ENCODE peak calls at places on chromosome 15, in seven cellular contexts. One of them, this sample, is unnamed.
A peak's percentile ranks its signal among the peaks of the same experiment; 100 is the strongest.

GRCh38 chr15:53536479-53537120 is 222.9 kb downstream of the WDR72 start:
- DNase-seq in cardiac muscle cell: no peak
- DNase-seq in mammary epithelial cell: peak; percentile 76
- DNase-seq in left ventricle myocardium inferior: no peak
- DNase-seq in pancreas: no peak
- DNase-seq in effector memory CD4-positive, alpha-beta T cell: no peak
- DNase-seq in psoas muscle: no peak
- DNase-seq in this sample: no peak

GRCh38 chr15:89150286-89150685 is 62.0 kb downstream of the ABHD2 start:
- DNase-seq in cardiac muscle cell: no peak
- DNase-seq in mammary epithelial cell: no peak
- DNase-seq in left ventricle myocardium inferior: no peak
- DNase-seq in pancreas: no peak
- DNase-seq in effector memory CD4-positive, alpha-beta T cell: no peak
- DNase-seq in psoas muscle: no peak
- DNase-seq in this sample: no peak

GRCh38 chr15:101240364-101240763 is 11.5 kb downstream of the CHSY1 start:
- DNase-seq in cardiac muscle cell: peak; percentile 92
- DNase-seq in mammary epithelial cell: no peak
- DNase-seq in left ventricle myocardium inferior: no peak
- DNase-seq in pancreas: no peak
- DNase-seq in effector memory CD4-positive, alpha-beta T cell: no peak
- DNase-seq in psoas muscle: no peak
- DNase-seq in this sample: no peak

GRCh38 chr15:88477126-88477525 is 9.6 kb downstream of the MRPS11 start:
- DNase-seq in cardiac muscle cell: no peak
- DNase-seq in mammary epithelial cell: no peak
- DNase-seq in left ventricle myocardium inferior: no peak
- DNase-seq in pancreas: no peak
- DNase-seq in effector memory CD4-positive, alpha-beta T cell: no peak
- DNase-seq in psoas muscle: no peak
- DNase-seq in this sample: no peak

GRCh38 chr15:72758195-72758594 is 25.4 kb downstream of the ADPGK start:
- DNase-seq in cardiac muscle cell: peak; percentile 93
- DNase-seq in mammary epithelial cell: peak; percentile 81
- DNase-seq in left ventricle myocardium inferior: no peak
- DNase-seq in pancreas: no peak
- DNase-seq in effector memory CD4-positive, alpha-beta T cell: no peak
- DNase-seq in psoas muscle: no peak
- DNase-seq in this sample: no peak

GRCh38 chr15:51907136-51907862 is 64.3 kb downstream of the LEO1 start:
- DNase-seq in cardiac muscle cell: no peak
- DNase-seq in mammary epithelial cell: peak; percentile 85
- DNase-seq in left ventricle myocardium inferior: no peak
- DNase-seq in pancreas: no peak
- DNase-seq in effector memory CD4-positive, alpha-beta T cell: no peak
- DNase-seq in psoas muscle: no peak
- DNase-seq in this sample: no peak

GRCh38 chr15:73341886-73342600 is 26.7 kb downstream of the HCN4 start:
- DNase-seq in cardiac muscle cell: peak; percentile 31
- DNase-seq in mammary epithelial cell: no peak
- DNase-seq in left ventricle myocardium inferior: peak; percentile 33
- DNase-seq in pancreas: no peak
- DNase-seq in effector memory CD4-positive, alpha-beta T cell: no peak
- DNase-seq in psoas muscle: no peak
- DNase-seq in this sample: no peak

GRCh38 chr15:51403072-51403878 is 61.8 kb downstream of the GLDN start:
- DNase-seq in cardiac muscle cell: peak; percentile 69
- DNase-seq in mammary epithelial cell: peak; percentile 21
- DNase-seq in left ventricle myocardium inferior: no peak
- DNase-seq in pancreas: no peak
- DNase-seq in effector memory CD4-positive, alpha-beta T cell: no peak
- DNase-seq in psoas muscle: no peak
- DNase-seq in this sample: peak; percentile 73

GRCh38 chr15:63752075-63752684 is 81.6 kb downstream of the HERC1 start:
- DNase-seq in cardiac muscle cell: peak; percentile 70
- DNase-seq in mammary epithelial cell: peak; percentile 40
- DNase-seq in left ventricle myocardium inferior: no peak
- DNase-seq in pancreas: no peak
- DNase-seq in effector memory CD4-positive, alpha-beta T cell: no peak
- DNase-seq in psoas muscle: no peak
- DNase-seq in this sample: peak; percentile 83

GRCh38 chr15:36185438-36185837 is 394.0 kb upstream of the CDIN1 start:
- DNase-seq in cardiac muscle cell: no peak
- DNase-seq in mammary epithelial cell: no peak
- DNase-seq in left ventricle myocardium inferior: no peak
- DNase-seq in pancreas: no peak
- DNase-seq in effector memory CD4-positive, alpha-beta T cell: no peak
- DNase-seq in psoas muscle: no peak
- DNase-seq in this sample: no peak

GRCh38 chr15:77048135-77048866 is 22.6 kb downstream of the TSPAN3 start:
- DNase-seq in cardiac muscle cell: no peak
- DNase-seq in mammary epithelial cell: no peak
- DNase-seq in left ventricle myocardium inferior: no peak
- DNase-seq in pancreas: no peak
- DNase-seq in effector memory CD4-positive, alpha-beta T cell: no peak
- DNase-seq in psoas muscle: no peak
- DNase-seq in this sample: no peak

GRCh38 chr15:90174140-90174891 is 26.8 kb upstream of the SEMA4B start:
- DNase-seq in cardiac muscle cell: peak; percentile 70
- DNase-seq in mammary epithelial cell: peak; percentile 22
- DNase-seq in left ventricle myocardium inferior: peak; percentile 92
- DNase-seq in pancreas: peak; percentile 82
- DNase-seq in effector memory CD4-positive, alpha-beta T cell: no peak
- DNase-seq in psoas muscle: peak; percentile 88
- DNase-seq in this sample: no peak

GRCh38 chr15:80887148-80887547 is 102.5 kb downstream of the MESD start:
- DNase-seq in cardiac muscle cell: no peak
- DNase-seq in mammary epithelial cell: no peak
- DNase-seq in left ventricle myocardium inferior: no peak
- DNase-seq in pancreas: no peak
- DNase-seq in effector memory CD4-positive, alpha-beta T cell: no peak
- DNase-seq in psoas muscle: no peak
- DNase-seq in this sample: no peak

GRCh38 chr15:29820802-29821160 is 1.5 kb downstream of the TJP1 start:
- DNase-seq in cardiac muscle cell: no peak
- DNase-seq in mammary epithelial cell: no peak
- DNase-seq in left ventricle myocardium inferior: no peak
- DNase-seq in pancreas: no peak
- DNase-seq in effector memory CD4-positive, alpha-beta T cell: no peak
- DNase-seq in psoas muscle: no peak
- DNase-seq in this sample: no peak
- H3K27ac ChIP-seq in cardiac muscle cell: peak overlapping the region; percentile 99
- H3K27ac ChIP-seq in mammary epithelial cell: peak overlapping the region; percentile 99
- H3K27ac ChIP-seq in left ventricle myocardium inferior: peak overlapping the region; percentile 99
- H3K27ac ChIP-seq in pancreas: peak overlapping the region; percentile 99
- H3K27ac ChIP-seq in effector memory CD4-positive, alpha-beta T cell: no peak overlapping the region
- H3K27ac ChIP-seq in psoas muscle: peak overlapping the region; percentile 99
- H3K27ac ChIP-seq in this sample: no peak overlapping the region

GRCh38 chr15:34154725-34155204 is 52.9 kb downstream of the PGBD4 start:
- DNase-seq in cardiac muscle cell: peak; percentile 2
- DNase-seq in mammary epithelial cell: peak; percentile 79
- DNase-seq in left ventricle myocardium inferior: no peak
- DNase-seq in pancreas: no peak
- DNase-seq in effector memory CD4-positive, alpha-beta T cell: no peak
- DNase-seq in psoas muscle: no peak
- DNase-seq in this sample: no peak
- H3K4me1 ChIP-seq in cardiac muscle cell: no peaks in the 10 kb centered on the region
- H3K4me1 ChIP-seq in mammary epithelial cell: no peaks in the 10 kb centered on the region
- H3K4me1 ChIP-seq in left ventricle myocardium inferior: no peaks in the 10 kb centered on the region
- H3K4me1 ChIP-seq in pancreas: no peaks in the 10 kb centered on the region
- H3K4me1 ChIP-seq in effector memory CD4-positive, alpha-beta T cell: no peaks in the 10 kb centered on the region
- H3K4me1 ChIP-seq in psoas muscle: no peaks in the 10 kb centered on the region
- H3K4me1 ChIP-seq in this sample: no peaks in the 10 kb centered on the region

GRCh38 chr15:59176653-59177444 is 29.8 kb upstream of the LDHAL6B start:
- DNase-seq in cardiac muscle cell: no peak
- DNase-seq in mammary epithelial cell: no peak
- DNase-seq in left ventricle myocardium inferior: no peak
- DNase-seq in pancreas: no peak
- DNase-seq in effector memory CD4-positive, alpha-beta T cell: no peak
- DNase-seq in psoas muscle: no peak
- DNase-seq in this sample: no peak

GRCh38 chr15:59177445-59177728 is 29.3 kb upstream of the LDHAL6B start:
- DNase-seq in cardiac muscle cell: no peak
- DNase-seq in mammary epithelial cell: no peak
- DNase-seq in left ventricle myocardium inferior: no peak
- DNase-seq in pancreas: no peak
- DNase-seq in effector memory CD4-positive, alpha-beta T cell: no peak
- DNase-seq in psoas muscle: no peak
- DNase-seq in this sample: no peak

GRCh38 chr15:59174161-59174845 is 32.3 kb upstream of the LDHAL6B start:
- DNase-seq in cardiac muscle cell: no peak
- DNase-seq in mammary epithelial cell: no peak
- DNase-seq in left ventricle myocardium inferior: no peak
- DNase-seq in pancreas: no peak
- DNase-seq in effector memory CD4-positive, alpha-beta T cell: no peak
- DNase-seq in psoas muscle: no peak
- DNase-seq in this sample: no peak

GRCh38 chr15:59173194-59173593 is 33.4 kb upstream of the LDHAL6B start:
- DNase-seq in cardiac muscle cell: no peak
- DNase-seq in mammary epithelial cell: no peak
- DNase-seq in left ventricle myocardium inferior: no peak
- DNase-seq in pancreas: no peak
- DNase-seq in effector memory CD4-positive, alpha-beta T cell: no peak
- DNase-seq in psoas muscle: no peak
- DNase-seq in this sample: no peak

GRCh38 chr15:59174846-59175831 is 31.5 kb upstream of the LDHAL6B start:
- DNase-seq in cardiac muscle cell: peak; percentile 79
- DNase-seq in mammary epithelial cell: peak; percentile 67
- DNase-seq in left ventricle myocardium inferior: peak; percentile 35
- DNase-seq in pancreas: no peak
- DNase-seq in effector memory CD4-positive, alpha-beta T cell: no peak
- DNase-seq in psoas muscle: peak; percentile 56
- DNase-seq in this sample: peak; percentile 82
- H3K27ac ChIP-seq in cardiac muscle cell: no peak overlapping the region
- H3K27ac ChIP-seq in mammary epithelial cell: no peak overlapping the region
- H3K27ac ChIP-seq in left ventricle myocardium inferior: peak overlapping the region; percentile 12
- H3K27ac ChIP-seq in pancreas: no peak overlapping the region
- H3K27ac ChIP-seq in effector memory CD4-positive, alpha-beta T cell: no peak overlapping the region
- H3K27ac ChIP-seq in psoas muscle: peak overlapping the region; percentile 6
- H3K27ac ChIP-seq in this sample: no peak overlapping the region

GRCh38 chr15:67140078-67140833 is 74.9 kb downstream of the SMAD3 start:
- DNase-seq in cardiac muscle cell: no peak
- DNase-seq in mammary epithelial cell: no peak
- DNase-seq in left ventricle myocardium inferior: no peak
- DNase-seq in pancreas: no peak
- DNase-seq in effector memory CD4-positive, alpha-beta T cell: no peak
- DNase-seq in psoas muscle: no peak
- DNase-seq in this sample: no peak
- H3K4me1 ChIP-seq in cardiac muscle cell: peaks cover 88% of the 10 kb centered on the region
- H3K4me1 ChIP-seq in mammary epithelial cell: peaks cover 32% of the 10 kb centered on the region
- H3K4me1 ChIP-seq in left ventricle myocardium inferior: peaks cover 93% of the 10 kb centered on the region
- H3K4me1 ChIP-seq in pancreas: peaks cover 63% of the 10 kb centered on the region
- H3K4me1 ChIP-seq in effector memory CD4-positive, alpha-beta T cell: peaks cover 30% of the 10 kb centered on the region
- H3K4me1 ChIP-seq in psoas muscle: peaks cover 97% of the 10 kb centered on the region
- H3K4me1 ChIP-seq in this sample: no peaks in the 10 kb centered on the region

GRCh38 chr15:25803036-25803435 is 60.1 kb downstream of the ATP10A start:
- DNase-seq in cardiac muscle cell: no peak
- DNase-seq in mammary epithelial cell: no peak
- DNase-seq in left ventricle myocardium inferior: no peak
- DNase-seq in pancreas: no peak
- DNase-seq in effector memory CD4-positive, alpha-beta T cell: no peak
- DNase-seq in psoas muscle: no peak
- DNase-seq in this sample: no peak

GRCh38 chr15:25800761-25801515 is 62.2 kb downstream of the ATP10A start:
- DNase-seq in cardiac muscle cell: no peak
- DNase-seq in mammary epithelial cell: no peak
- DNase-seq in left ventricle myocardium inferior: no peak
- DNase-seq in pancreas: no peak
- DNase-seq in effector memory CD4-positive, alpha-beta T cell: no peak
- DNase-seq in psoas muscle: no peak
- DNase-seq in this sample: no peak

GRCh38 chr15:25799906-25800700 is 63.0 kb downstream of the ATP10A start:
- DNase-seq in cardiac muscle cell: no peak
- DNase-seq in mammary epithelial cell: no peak
- DNase-seq in left ventricle myocardium inferior: no peak
- DNase-seq in pancreas: no peak
- DNase-seq in effector memory CD4-positive, alpha-beta T cell: no peak
- DNase-seq in psoas muscle: no peak
- DNase-seq in this sample: no peak

GRCh38 chr15:25802285-25802830 is 60.8 kb downstream of the ATP10A start:
- DNase-seq in cardiac muscle cell: no peak
- DNase-seq in mammary epithelial cell: no peak
- DNase-seq in left ventricle myocardium inferior: no peak
- DNase-seq in pancreas: no peak
- DNase-seq in effector memory CD4-positive, alpha-beta T cell: no peak
- DNase-seq in psoas muscle: no peak
- DNase-seq in this sample: no peak

DNA sequence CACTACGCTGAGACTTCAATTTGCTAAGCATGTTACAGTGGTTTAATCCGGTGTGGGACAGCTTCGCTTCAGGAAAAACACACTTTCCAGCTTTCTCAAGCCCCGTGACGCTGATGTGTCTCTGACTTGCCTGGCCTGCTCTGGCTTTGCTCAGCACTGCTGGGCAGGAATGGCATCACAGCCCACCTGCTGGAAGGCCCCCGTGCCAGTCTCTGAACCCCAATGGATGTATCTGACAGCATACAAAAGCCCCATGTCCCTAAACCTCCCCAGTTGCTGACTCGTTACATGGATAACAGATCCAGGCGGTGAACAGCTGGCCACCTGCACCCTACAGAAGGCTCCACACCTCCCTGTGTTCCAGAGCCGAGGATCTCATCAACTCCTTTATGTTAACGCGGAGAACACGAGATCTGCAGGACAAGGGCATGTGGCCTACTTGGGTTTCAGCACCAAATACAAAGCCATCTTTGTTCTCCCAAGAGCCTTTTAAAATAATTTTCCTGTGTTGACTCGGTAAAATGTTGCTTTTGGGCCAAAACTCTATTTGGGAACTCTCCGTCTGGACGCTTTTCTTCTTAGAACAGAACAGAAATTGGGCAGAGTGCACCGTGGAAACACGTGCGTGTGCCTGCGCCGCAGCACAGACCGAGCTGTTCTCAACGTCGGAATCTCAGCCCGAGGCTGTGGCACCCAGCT is 61.4 kb downstream of the ATP10A start:
- DNase-seq in cardiac muscle cell: no peak
- DNase-seq in mammary epithelial cell: no peak
- DNase-seq in left ventricle myocardium inferior: no peak
- DNase-seq in pancreas: no peak
- DNase-seq in effector memory CD4-positive, alpha-beta T cell: no peak
- DNase-seq in psoas muscle: no peak
- DNase-seq in this sample: no peak
- H3K27ac ChIP-seq in cardiac muscle cell: no peak overlapping the region
- H3K27ac ChIP-seq in mammary epithelial cell: no peak overlapping the region
- H3K27ac ChIP-seq in left ventricle myocardium inferior: no peak overlapping the region
- H3K27ac ChIP-seq in pancreas: no peak overlapping the region
- H3K27ac ChIP-seq in effector memory CD4-positive, alpha-beta T cell: no peak overlapping the region
- H3K27ac ChIP-seq in psoas muscle: no peak overlapping the region
- H3K27ac ChIP-seq in this sample: no peak overlapping the region

DNA sequence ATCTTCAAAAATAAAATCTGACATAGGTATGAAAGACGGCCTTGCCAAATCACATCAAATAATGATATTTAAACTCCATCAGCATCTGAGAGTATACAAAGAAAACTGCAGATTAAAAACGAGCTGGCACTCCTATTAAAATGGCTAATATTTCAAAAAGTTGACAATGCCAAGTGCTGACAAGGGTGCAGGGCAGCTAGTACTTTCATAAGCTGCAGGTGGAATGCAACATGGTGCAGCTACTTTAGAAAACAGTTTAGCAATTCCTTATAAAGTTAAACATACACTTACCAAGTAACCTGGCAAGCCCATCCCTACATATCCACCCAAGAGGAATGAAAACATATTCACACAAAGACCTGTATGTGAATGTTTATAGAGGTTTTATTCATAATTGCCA is 23.0 kb downstream of the TBC1D2B start:
- DNase-seq in cardiac muscle cell: no peak
- DNase-seq in mammary epithelial cell: no peak
- DNase-seq in left ventricle myocardium inferior: no peak
- DNase-seq in pancreas: no peak
- DNase-seq in effector memory CD4-positive, alpha-beta T cell: no peak
- DNase-seq in psoas muscle: no peak
- DNase-seq in this sample: no peak
- H3K4me1 ChIP-seq in cardiac muscle cell: peaks cover 15% of the 10 kb centered on the region
- H3K4me1 ChIP-seq in mammary epithelial cell: peaks cover 27% of the 10 kb centered on the region
- H3K4me1 ChIP-seq in left ventricle myocardium inferior: peaks cover 84% of the 10 kb centered on the region
- H3K4me1 ChIP-seq in pancreas: peaks cover 62% of the 10 kb centered on the region
- H3K4me1 ChIP-seq in effector memory CD4-positive, alpha-beta T cell: peaks cover 91% of the 10 kb centered on the region
- H3K4me1 ChIP-seq in psoas muscle: peaks cover 59% of the 10 kb centered on the region
- H3K4me1 ChIP-seq in this sample: peaks cover 99% of the 10 kb centered on the region